ENCODE peak calls at places on chromosome 7, in six cellular contexts. E is A549, A is GM12878, D is endothelial cell of umbilical vein, R is HepG2, N is K562. O is an unnamed sample.

GRCh38 chr7:104156842-104157277 is 51.0 kb downstream of the ORC5 start:
- DNase-seq in E (peak), A (no peak), D (peak), R (peak), N (peak), O (peak)

GRCh38 chr7:3103614-3104399 is 60.1 kb upstream of the CARD11 start:
- DNase-seq in E (no peak), A (no peak), D (no peak), R (no peak), N (no peak), O (no peak)

GRCh38 chr7:130299909-130300308 is 6.9 kb downstream of the CPA4 start:
- DNase-seq in E (no peak), A (no peak), D (no peak), R (no peak), N (no peak), O (no peak)

GRCh38 chr7:157397751-157398691 is 61.2 kb downstream of the DNAJB6 start:
- DNase-seq in E (peak), A (no peak), D (peak), R (peak), N (peak), O (peak)

GRCh38 chr7:139918488-139918887 is 89.4 kb downstream of the TBXAS1 start:
- DNase-seq in E (no peak), A (no peak), D (no peak), R (no peak), N (peak), O (no peak)

GRCh38 chr7:131071786-131072504 is 255.7 kb upstream of the MKLN1 start:
- DNase-seq in E (peak), A (no peak), D (peak), R (no peak), N (peak), O (peak)

GRCh38 chr7:13656330-13656729 is 333.1 kb downstream of the ETV1 start:
- DNase-seq in E (no peak), A (no peak), D (no peak), R (no peak), N (no peak), O (no peak)

GRCh38 chr7:81645435-81645834 is 124.4 kb downstream of the HGF start:
- DNase-seq in E (no peak), A (no peak), D (no peak), R (no peak), N (no peak), O (no peak)

GRCh38 chr7:127854383-127854782 is 176.9 kb downstream of the LRRC4 start:
- DNase-seq in E (no peak), A (no peak), D (no peak), R (no peak), N (no peak), O (no peak)

GRCh38 chr7:105853931-105854419 is 22.4 kb downstream of the ATXN7L1 start:
- DNase-seq in E (no peak), A (no peak), D (peak), R (no peak), N (no peak), O (peak)

GRCh38 chr7:87933605-87933952 is 472 bp upstream of the ADAM22 start:
- DNase-seq in E (no peak), A (no peak), D (no peak), R (no peak), N (no peak), O (no peak)

GRCh38 chr7:129853661-129854268 is 99.0 kb downstream of the UBE2H start:
- DNase-seq in E (peak), A (no peak), D (peak), R (no peak), N (no peak), O (peak)

GRCh38 chr7:5692845-5693278 is 88.6 kb downstream of the RNF216 start:
- DNase-seq in E (peak), A (no peak), D (peak), R (no peak), N (no peak), O (no peak)

GRCh38 chr7:48182736-48183369 is 11.6 kb downstream of the ABCA13 start:
- DNase-seq in E (no peak), A (no peak), D (peak), R (no peak), N (no peak), O (no peak)

GRCh38 chr7:121558288-121558687 is 162.2 kb upstream of the FAM3C start:
- DNase-seq in E (no peak), A (no peak), D (no peak), R (no peak), N (peak), O (no peak)

GRCh38 chr7:27101906-27102577 is 441 bp downstream of the HOXA2 start:
- DNase-seq in E (no peak), A (no peak), D (no peak), R (no peak), N (no peak), O (peak)

GRCh38 chr7:29457565-29457971 is 106.1 kb upstream of the PRR15 start:
- DNase-seq in E (no peak), A (no peak), D (no peak), R (no peak), N (no peak), O (no peak)

GRCh38 chr7:68485253-68485914 is 1112.9 kb upstream of the AUTS2 start:
- DNase-seq in E (no peak), A (no peak), D (no peak), R (no peak), N (no peak), O (no peak)

GRCh38 chr7:77649950-77650349 is 46.3 kb upstream of the RSBN1L start:
- DNase-seq in E (peak), A (no peak), D (peak), R (peak), N (no peak), O (no peak)

GRCh38 chr7:39184387-39184786 is 206.7 kb downstream of the POU6F2 start:
- DNase-seq in E (no peak), A (no peak), D (no peak), R (no peak), N (no peak), O (no peak)

GRCh38 chr7:39252916-39253315 is 275.2 kb downstream of the POU6F2 start:
- DNase-seq in E (no peak), A (no peak), D (no peak), R (no peak), N (no peak), O (no peak)

GRCh38 chr7:73560035-73560835 is 2.7 kb upstream of the BCL7B start:
- DNase-seq in E (peak), A (no peak), D (no peak), R (peak), N (no peak), O (peak)

GRCh38 chr7:158402471-158402870 is 185.2 kb downstream of the PTPRN2 start:
- DNase-seq in E (no peak), A (no peak), D (no peak), R (no peak), N (no peak), O (no peak)

GRCh38 chr7:47634273-47634672 is 52.4 kb upstream of the TNS3 start:
- DNase-seq in E (no peak), A (no peak), D (no peak), R (no peak), N (no peak), O (no peak)

GRCh38 chr7:143882020-143882610 is 19.9 kb downstream of the TCAF1 start:
- DNase-seq in E (no peak), A (no peak), D (peak), R (peak), N (no peak), O (no peak)

GRCh38 chr7:19957664-19958063 is 184.2 kb upstream of the TMEM196 start:
- DNase-seq in E (peak), A (no peak), D (no peak), R (no peak), N (no peak), O (no peak)

GRCh38 chr7:101121996-101122932 is 4.6 kb upstream of the SERPINE1 start:
- DNase-seq in E (peak), A (no peak), D (peak), R (peak), N (no peak), O (no peak)
- TF ChIP-seq POLR2A in E (peak), A (peak), D (no peak), R (peak), N (no peak), O (no peak)

GRCh38 chr7:954330-955238 is at the start of gene ADAP1:
- DNase-seq in E (peak), A (no peak), D (no peak), R (no peak), N (peak), O (peak)

GRCh38 chr7:951881-952547 is 2.5 kb downstream of the ADAP1 start:
- DNase-seq in E (no peak), A (no peak), D (no peak), R (no peak), N (no peak), O (no peak)

GRCh38 chr7:956031-956430 is 1.6 kb upstream of the ADAP1 start:
- DNase-seq in E (no peak), A (no peak), D (no peak), R (no peak), N (no peak), O (peak)

GRCh38 chr7:952548-953441 is 1.7 kb downstream of the ADAP1 start:
- DNase-seq in E (no peak), A (no peak), D (no peak), R (no peak), N (no peak), O (no peak)

DNA sequence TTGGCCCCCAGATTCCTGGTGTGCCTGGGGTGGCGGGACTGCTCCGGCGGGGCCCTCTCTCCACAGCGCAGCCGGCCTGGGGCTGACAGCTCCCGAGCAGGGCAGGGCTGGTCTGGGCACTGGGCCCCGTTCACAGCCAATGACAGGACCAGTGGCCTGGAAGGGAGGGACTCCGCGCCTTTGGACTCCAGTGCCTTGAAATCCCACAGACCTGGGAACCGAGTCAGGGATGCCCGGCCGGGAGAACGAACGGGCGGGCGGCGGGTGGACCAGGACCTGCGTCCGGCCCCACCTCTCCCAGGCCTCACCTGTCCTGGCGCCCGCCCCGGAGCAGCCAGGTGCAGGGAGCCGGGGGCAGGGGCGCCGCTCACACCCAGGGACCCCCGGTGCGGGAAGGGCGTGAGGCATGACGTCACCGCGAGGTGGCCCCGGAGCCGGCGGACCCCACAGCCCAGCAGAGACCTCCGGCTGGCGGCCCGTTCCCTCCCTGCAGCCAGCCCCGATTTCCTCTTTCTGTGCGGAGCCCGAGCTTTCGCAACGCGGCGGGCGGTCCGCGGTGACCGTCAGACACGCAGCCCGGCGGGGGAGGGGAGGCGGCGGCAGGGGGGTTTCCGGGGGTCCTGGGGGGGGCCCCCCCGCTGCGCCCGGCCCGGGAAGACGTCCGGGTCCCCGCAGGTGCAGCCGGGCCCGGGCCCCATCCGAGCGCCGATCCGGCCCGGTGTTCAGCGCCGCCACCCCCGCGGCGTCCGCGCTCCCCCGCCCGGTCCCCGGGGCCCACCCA is 743 bp downstream of the ADAP1 start:
- DNase-seq in E (peak), A (no peak), D (no peak), R (peak), N (no peak), O (peak)
- TF ChIP-seq MYC in E (no peak), A (no peak), D (no peak), R (peak), N (no peak), O (no peak)

DNA sequence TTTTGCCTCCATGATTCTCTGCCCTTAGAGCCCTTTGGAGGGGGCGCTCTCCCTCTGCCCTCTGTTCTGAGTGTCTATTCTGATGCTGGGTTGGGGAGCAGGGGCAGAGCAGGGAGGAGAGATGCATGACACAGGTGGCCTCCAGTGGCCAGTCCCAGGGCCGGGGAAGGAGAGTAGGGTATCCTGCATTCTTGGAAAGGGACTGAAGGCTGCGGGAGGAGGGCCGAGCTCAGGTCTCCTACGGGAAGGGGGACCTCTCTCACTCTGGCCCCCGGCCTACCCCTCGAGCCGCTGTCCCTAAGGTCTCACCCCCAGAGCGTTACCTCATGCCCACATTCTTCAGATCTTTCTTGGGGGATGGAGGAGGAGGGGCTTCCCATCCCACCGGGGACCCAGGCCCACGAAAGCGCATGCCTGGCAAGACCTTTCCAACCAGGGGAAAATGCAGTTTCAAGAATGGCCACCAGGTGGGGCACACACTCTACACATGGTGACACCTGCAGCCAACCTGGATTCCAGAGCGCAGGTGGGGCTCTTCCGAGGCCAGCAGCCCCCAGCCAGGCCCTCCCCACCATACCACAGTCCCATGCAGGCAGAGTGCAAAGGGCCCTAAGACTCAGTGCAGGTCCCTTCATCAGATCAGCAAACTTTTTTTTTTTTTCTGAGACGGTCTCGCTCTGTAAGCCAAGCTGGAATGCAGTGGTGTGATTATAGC is 86.4 kb downstream of the MYL10 start:
- DNase-seq in E (peak), A (peak), D (peak), R (peak), N (peak), O (peak)
- TF ChIP-seq POLR2A in E (no peak), A (no peak), D (no peak), R (no peak), N (no peak), O (no peak)

GRCh38 chr7:21200513-21200912 is 227.4 kb upstream of the SP4 start:
- DNase-seq in E (no peak), A (no peak), D (no peak), R (no peak), N (no peak), O (no peak)
- TF ChIP-seq MYC in E (no peak), A (no peak), D (no peak), R (no peak), N (no peak), O (no peak)

DNA sequence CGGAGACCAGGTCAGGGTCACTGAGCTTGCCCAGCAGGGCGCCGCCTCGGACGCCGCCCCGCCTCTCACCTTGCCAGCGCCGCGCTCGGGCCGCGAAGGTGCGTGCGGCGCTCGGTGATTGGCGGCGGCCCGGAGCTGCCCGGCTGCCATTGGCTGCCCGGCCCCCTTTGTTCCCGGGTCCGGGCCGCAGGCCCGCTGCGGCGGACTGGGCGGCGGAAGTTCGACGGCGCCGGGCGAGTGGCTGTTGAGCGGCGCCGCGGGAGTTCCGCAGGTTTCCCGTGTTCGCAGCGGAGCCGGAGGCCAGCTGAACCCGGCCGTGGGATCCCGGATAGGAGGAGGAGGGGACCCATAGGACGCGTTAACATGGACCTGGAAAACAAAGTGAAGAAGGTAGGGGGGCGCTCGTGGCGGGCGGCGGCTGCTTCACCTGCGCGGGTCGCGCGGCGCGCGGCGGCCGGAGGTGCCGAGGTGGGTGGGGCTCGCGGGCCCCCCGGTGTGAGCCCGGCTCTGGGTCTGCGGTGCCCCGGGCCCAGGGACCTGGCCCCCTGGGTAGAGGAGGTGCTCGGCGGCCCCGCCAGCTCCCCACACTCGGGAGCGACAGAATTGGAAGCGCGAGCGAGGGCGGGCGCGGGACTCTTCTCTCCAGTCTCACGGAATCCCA is at the start of gene TES:
- DNase-seq in E (peak), A (no peak), D (peak), R (peak), N (peak), O (no peak)
- TF ChIP-seq POLR2A in E (peak), A (peak), D (peak), R (no peak), N (no peak), O (no peak)

GRCh38 chr7:46301677-46302076 is 380.6 kb upstream of the IGFBP3 start:
- DNase-seq in E (no peak), A (no peak), D (no peak), R (no peak), N (no peak), O (no peak)
- TF ChIP-seq MYC in E (no peak), A (no peak), D (no peak), R (no peak), N (no peak), O (no peak)